ENCODE peak calls at places on chromosomes 16 and 17, in four cellular contexts. K is A549, N is foreskin fibroblast, X is dorsolateral prefrontal cortex. G is an unnamed sample.

GRCh38 chr16:252366-253337 is 18.0 kb downstream of the FAM234A start:
- DNase-seq in K (no peak), N (no peak), X (no peak), G (no peak)

GRCh38 chr17:2062571-2063183 is 7.8 kb downstream of the HIC1 start:
- DNase-seq in K (no peak), N (no peak), X (no peak), G (no peak)

GRCh38 chr17:58487589-58488427 is at the start of gene HSF5:
- DNase-seq in K (no peak), N (no peak), X (no peak), G (no peak)

GRCh38 chr16:20939599-20939998 is 39.0 kb downstream of the LYRM1 start:
- DNase-seq in K (no peak), N (no peak), X (no peak), G (no peak)

GRCh38 chr17:67040652-67041051 is 3.7 kb upstream of the CACNG1 start:
- DNase-seq in K (no peak), N (no peak), X (no peak), G (no peak)

GRCh38 chr17:4375039-4375748 is 8.7 kb upstream of the UBE2G1 start:
- DNase-seq in K (no peak), N (no peak), X (no peak), G (no peak)

GRCh38 chr17:73390221-73390620 is 78.4 kb upstream of the CDC42EP4 start:
- DNase-seq in K (no peak), N (no peak), X (no peak), G (no peak)

GRCh38 chr16:55732496-55732895 is 76.7 kb downstream of the SLC6A2 start:
- DNase-seq in K (no peak), N (no peak), X (no peak), G (no peak)

GRCh38 chr17:37527249-37527851 is 37.7 kb downstream of the DUSP14 start:
- DNase-seq in K (peak), N (peak), X (no peak), G (no peak)

GRCh38 chr16:76756951-76757350 is 434.0 kb upstream of the MON1B start:
- DNase-seq in K (no peak), N (no peak), X (no peak), G (no peak)

GRCh38 chr17:76458580-76459490 is 5.9 kb upstream of the UBE2O start:
- DNase-seq in K (peak), N (peak), X (no peak), G (no peak)

GRCh38 chr17:4786516-4786915 is 352 bp upstream of the VMO1 start:
- DNase-seq in K (no peak), N (no peak), X (no peak), G (no peak)

GRCh38 chr16:1534021-1535020 is 855 bp downstream of the TMEM204 start:
- DNase-seq in K (no peak), N (no peak), X (no peak), G (no peak)

DNA sequence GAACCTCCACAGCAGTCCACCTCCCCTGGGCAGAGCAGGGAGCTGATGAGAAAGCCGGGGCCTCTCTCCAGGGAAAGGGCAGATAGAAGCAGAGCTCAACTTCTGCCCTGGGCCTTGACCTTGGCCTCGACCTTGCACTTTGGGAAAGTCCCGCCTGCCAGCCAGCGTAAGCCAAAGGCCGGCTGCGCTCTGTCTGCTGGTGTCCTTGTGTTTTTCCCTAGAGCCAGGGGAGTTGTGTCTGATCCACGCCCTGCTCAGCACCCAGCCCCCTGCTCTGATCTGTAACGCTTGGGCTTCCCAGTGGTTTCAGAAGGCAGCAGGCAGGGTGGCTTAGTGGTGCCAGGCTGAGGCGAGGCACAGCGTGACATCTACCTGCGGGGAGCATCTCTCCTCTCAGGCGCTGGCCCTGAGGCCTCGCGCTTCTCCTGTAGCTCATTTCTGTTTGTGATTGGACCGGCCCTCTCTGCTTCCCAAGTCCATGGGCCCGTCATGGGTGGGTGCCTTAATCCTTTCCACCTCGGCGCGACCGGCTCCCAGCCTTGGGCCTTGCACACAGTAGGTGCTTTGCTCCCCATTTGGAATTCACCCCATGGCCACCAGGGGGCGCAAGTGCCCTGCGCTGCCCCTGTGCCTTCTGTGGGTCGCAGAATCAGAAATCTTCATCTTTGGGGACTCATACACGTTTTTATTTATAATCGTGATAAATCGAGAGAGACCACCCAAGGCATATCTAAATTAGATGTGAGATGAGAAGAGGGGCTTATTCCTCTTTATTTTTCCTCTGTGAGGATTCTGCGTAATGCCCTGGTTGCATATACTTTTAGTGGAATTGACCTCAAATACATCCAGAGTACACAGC is 24.2 kb downstream of the SGSH start:
- DNase-seq in K (no peak), N (no peak), X (no peak), G (no peak)
- TF ChIP-seq CTCF in K (peak), N (peak), X (peak), G (peak)

GRCh38 chr16:6571044-6571443 is 761.6 kb upstream of the RBFOX1 start:
- DNase-seq in K (no peak), N (no peak), X (no peak), G (no peak)

GRCh38 chr16:6570520-6570919 is 762.1 kb upstream of the RBFOX1 start:
- DNase-seq in K (no peak), N (no peak), X (no peak), G (no peak)

GRCh38 chr16:6576646-6577045 is 756.0 kb upstream of the RBFOX1 start:
- DNase-seq in K (no peak), N (no peak), X (no peak), G (no peak)

GRCh38 chr16:6574146-6574545 is 758.5 kb upstream of the RBFOX1 start:
- DNase-seq in K (no peak), N (no peak), X (no peak), G (no peak)

GRCh38 chr16:6573577-6573976 is 759.1 kb upstream of the RBFOX1 start:
- DNase-seq in K (no peak), N (no peak), X (peak), G (peak)
- TF ChIP-seq CTCF in K (no peak), N (no peak), X (peak), G (peak)

DNA sequence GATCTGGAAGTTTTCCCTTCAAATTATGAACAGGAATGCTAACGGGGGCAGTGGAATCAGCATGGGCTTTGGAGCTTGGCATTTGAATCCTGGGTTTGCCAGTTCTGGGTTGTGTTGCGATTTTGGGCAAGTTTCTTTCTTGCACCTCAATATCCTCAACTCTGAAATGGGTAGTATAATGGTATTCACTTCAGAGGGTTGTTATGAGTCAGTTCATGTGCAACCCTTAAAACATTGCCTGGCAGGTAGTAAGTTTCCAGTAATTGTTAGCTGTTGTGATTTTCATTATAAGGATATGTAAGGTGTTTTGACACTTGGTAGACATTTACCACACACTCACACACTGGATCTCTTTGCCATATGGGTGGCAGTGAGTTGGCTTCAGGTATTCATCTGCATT is 33.4 kb downstream of the SNX29 start:
- DNase-seq in K (no peak), N (no peak), X (no peak), G (no peak)
- TF ChIP-seq CTCF in K (no peak), N (no peak), X (no peak), G (no peak)

GRCh38 chr16:51722467-51722866 is 571.4 kb upstream of the SALL1 start:
- DNase-seq in K (no peak), N (no peak), X (no peak), G (no peak)
- TF ChIP-seq CTCF in K (no peak), N (no peak), X (no peak), G (no peak)

GRCh38 chr17:31696184-31696602 is 162.9 kb downstream of the COPRS start:
- DNase-seq in K (no peak), N (peak), X (no peak), G (no peak)
- TF ChIP-seq CTCF in K (no peak), N (peak), X (no peak), G (no peak)

G was measured in D721Med.